ENCODE peak calls at places on chromosomes 6 and 20, in four cellular contexts. I is Peyer's patch, J is breast epithelium, K is heart left ventricle. T is an unnamed sample. For H3K36me3, the result is how much of the 10 kb centered on the place peaks cover.

GRCh38 chr20:59297641-59298040 is 2.8 kb upstream of the EDN3 start:
- DNase-seq in I (no peak), J (no peak), K (no peak), T (no peak)

GRCh38 chr6:70280462-70280861 is 22.4 kb downstream of the COL9A1 start:
- DNase-seq in I (no peak), J (no peak), K (no peak), T (no peak)

GRCh38 chr6:100663219-100663863 is 198.6 kb upstream of the SIM1 start:
- DNase-seq in I (no peak), J (no peak), K (no peak), T (no peak)

GRCh38 chr6:104301921-104302320 is 557.8 kb downstream of the HACE1 start:
- DNase-seq in I (no peak), J (no peak), K (no peak), T (no peak)

GRCh38 chr6:33278810-33279209 is 1.9 kb downstream of the B3GALT4 start:
- DNase-seq in I (no peak), J (no peak), K (no peak), T (no peak)

GRCh38 chr20:44173116-44173515 is 13.9 kb downstream of the JPH2 start:
- DNase-seq in I (no peak), J (no peak), K (no peak), T (no peak)

GRCh38 chr6:163940705-163941470 is 526.4 kb downstream of the QKI start:
- DNase-seq in I (no peak), J (no peak), K (no peak), T (no peak)

GRCh38 chr6:4593891-4594445 is 182.2 kb upstream of the CDYL start:
- DNase-seq in I (no peak), J (no peak), K (no peak), T (no peak)

GRCh38 chr6:120363429-120363828 is 970.9 kb downstream of the TBC1D32 start:
- DNase-seq in I (no peak), J (no peak), K (no peak), T (no peak)

GRCh38 chr6:148495029-148495428 is 152.4 kb downstream of the SASH1 start:
- DNase-seq in I (no peak), J (no peak), K (no peak), T (no peak)

GRCh38 chr20:10469599-10469998 is 34.5 kb downstream of the SLX4IP start:
- DNase-seq in I (peak), J (peak), K (peak), T (peak)

GRCh38 chr6:107114872-107115694 is at the start of gene BEND3:
- DNase-seq in I (peak), J (no peak), K (peak), T (peak)

GRCh38 chr20:35196313-35196712 is 24.4 kb downstream of the PROCR start:
- DNase-seq in I (no peak), J (no peak), K (no peak), T (no peak)

GRCh38 chr6:145349950-145350510 is 385.3 kb downstream of the EPM2A start:
- DNase-seq in I (no peak), J (no peak), K (no peak), T (no peak)

GRCh38 chr6:24126586-24127192 is 674 bp downstream of the NRSN1 start:
- DNase-seq in I (no peak), J (no peak), K (peak), T (peak)

GRCh38 chr20:13543783-13544182 is 94.9 kb downstream of the TASP1 start:
- DNase-seq in I (no peak), J (no peak), K (no peak), T (no peak)

GRCh38 chr20:63596423-63596822 is 22.4 kb upstream of the HELZ2 start:
- DNase-seq in I (no peak), J (no peak), K (no peak), T (no peak)

GRCh38 chr20:63598479-63599395 is 24.7 kb upstream of the HELZ2 start:
- DNase-seq in I (no peak), J (no peak), K (no peak), T (no peak)

GRCh38 chr20:63597651-63598478 is 23.8 kb upstream of the HELZ2 start:
- DNase-seq in I (no peak), J (no peak), K (no peak), T (no peak)

GRCh38 chr20:63602321-63602720 is 24.6 kb downstream of the GMEB2 start:
- DNase-seq in I (no peak), J (no peak), K (no peak), T (no peak)

DNA sequence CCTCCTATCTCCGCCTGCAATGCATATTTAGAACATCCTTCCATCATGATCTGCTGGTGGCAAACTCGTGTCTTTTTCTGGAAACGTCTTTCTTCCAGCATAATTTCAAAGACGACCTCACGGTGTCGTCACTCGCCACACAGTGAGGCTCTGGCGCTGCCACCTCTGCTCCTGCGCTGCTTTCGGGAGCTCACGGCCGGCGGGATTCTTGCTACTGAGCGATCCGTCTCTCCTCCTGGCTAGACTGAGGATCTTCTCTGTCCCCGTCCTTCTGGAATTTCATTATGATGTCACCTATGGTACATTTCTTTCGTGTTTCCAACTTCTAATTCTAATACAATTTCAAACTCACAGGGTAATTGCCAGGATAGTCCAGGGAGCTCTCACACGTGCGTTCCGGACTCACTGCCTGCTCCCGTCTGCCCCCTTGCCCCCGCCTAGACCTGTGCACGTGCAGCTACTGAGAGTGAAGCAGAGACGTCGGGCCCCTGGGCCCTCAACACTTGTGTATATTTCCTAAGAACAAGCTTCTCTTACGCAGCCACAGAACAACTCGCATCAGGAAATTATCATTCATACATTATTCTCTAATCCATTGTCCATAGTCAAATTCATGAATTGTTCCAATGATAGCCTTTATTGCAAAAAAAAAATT is 25.5 kb upstream of the HELZ2 start:
- DNase-seq in I (no peak), J (no peak), K (no peak), T (no peak)
- H3K36me3 ChIP-seq in I (half or more), J (under half), K (half or more), T (under half)

DNA sequence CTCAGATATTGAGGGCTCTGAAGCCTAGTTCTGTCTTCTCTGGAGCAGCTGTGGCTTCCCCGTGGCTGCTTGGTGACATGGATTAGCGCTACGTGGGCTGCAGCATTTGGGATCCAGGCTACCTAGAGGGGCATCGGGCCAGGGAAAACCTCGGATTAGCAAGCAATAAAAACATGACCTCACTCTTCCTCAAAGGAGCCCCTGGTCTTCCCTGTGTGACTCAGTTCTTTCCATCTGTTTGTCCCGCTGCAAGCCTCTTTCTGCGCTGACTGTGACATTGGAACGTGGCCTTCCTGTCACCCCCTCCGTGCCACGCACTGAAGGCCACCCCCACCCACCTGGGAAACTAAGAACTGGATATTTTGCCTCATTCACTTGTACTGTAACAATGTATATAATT is 3.6 kb downstream of the MRGBP start:
- DNase-seq in I (no peak), J (no peak), K (no peak), T (no peak)
- TF ChIP-seq POLR2A in I (no peak), J (no peak), K (no peak), T (no peak)

GRCh38 chr6:17596085-17596484 is 4.0 kb upstream of the FAM8A1 start:
- DNase-seq in I (no peak), J (no peak), K (no peak), T (no peak)

GRCh38 chr6:17599885-17600526 is at the start of gene FAM8A1:
- DNase-seq in I (peak), J (peak), K (peak), T (peak)

GRCh38 chr6:17601389-17601703 is 1.2 kb downstream of the FAM8A1 start:
- DNase-seq in I (no peak), J (no peak), K (no peak), T (no peak)

GRCh38 chr6:17602888-17603287 is 2.8 kb downstream of the FAM8A1 start:
- DNase-seq in I (no peak), J (no peak), K (no peak), T (no peak)

GRCh38 chr6:17600527-17601388 is 656 bp downstream of the FAM8A1 start:
- DNase-seq in I (peak), J (no peak), K (peak), T (peak)
- TF ChIP-seq CTCF in I (no peak), J (no peak), K (peak), T (no peak)

GRCh38 chr6:161265554-161265953 is 8.3 kb downstream of the AGPAT4 start:
- DNase-seq in I (no peak), J (no peak), K (no peak), T (no peak)

GRCh38 chr6:161259302-161259701 is 14.6 kb downstream of the AGPAT4 start:
- DNase-seq in I (no peak), J (no peak), K (no peak), T (no peak)

GRCh38 chr6:161261325-161261724 is 12.5 kb downstream of the AGPAT4 start:
- DNase-seq in I (no peak), J (no peak), K (no peak), T (no peak)

GRCh38 chr6:161264181-161264580 is 9.7 kb downstream of the AGPAT4 start:
- DNase-seq in I (no peak), J (no peak), K (no peak), T (no peak)

GRCh38 chr6:161261797-161262196 is 12.1 kb downstream of the AGPAT4 start:
- DNase-seq in I (no peak), J (no peak), K (no peak), T (no peak)
- H3K36me3 ChIP-seq in I (under half), J (under half), K (under half), T (under half)

DNA sequence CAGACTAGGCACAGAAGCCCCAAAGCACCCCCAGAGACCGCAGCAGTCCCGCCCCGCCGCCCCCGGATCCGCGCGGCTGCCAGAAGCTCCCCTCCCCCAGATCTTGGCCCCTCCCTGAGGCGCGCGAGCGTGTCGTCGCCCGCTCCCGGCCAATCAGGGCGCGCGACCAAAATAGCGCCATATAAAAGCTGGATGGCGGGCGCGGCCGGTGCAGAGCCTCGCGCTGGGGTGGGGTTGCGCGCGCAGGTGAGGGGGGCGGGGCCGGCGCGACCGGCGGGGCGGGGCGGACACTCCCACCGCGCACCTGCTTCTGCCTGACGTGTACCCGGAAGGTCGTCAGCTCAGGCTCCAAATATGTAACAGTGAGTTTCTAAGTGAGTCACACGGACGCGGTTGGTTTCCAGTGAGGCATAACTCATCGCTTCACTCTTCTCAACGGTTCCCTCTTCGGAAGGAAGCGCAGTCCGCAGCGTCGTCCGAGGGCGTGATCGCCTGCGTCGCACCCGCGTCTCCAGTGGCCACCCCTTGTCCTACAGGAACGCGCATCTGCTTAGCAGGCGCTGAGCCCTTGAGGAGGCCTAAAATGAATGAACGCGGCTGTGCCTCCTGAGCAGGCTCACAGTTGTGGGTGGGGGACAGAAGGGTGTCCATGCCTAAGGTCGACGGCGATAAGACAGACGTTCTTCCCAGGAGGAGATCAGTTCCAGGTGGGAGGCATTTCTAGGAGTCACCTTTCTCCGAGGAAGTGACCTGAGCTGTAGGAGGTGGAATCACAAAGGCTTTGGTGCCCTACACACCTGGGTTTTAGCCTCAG is 50.6 kb upstream of the EZR start:
- DNase-seq in I (peak), J (peak), K (peak), T (peak)
- TF ChIP-seq POLR2A in I (peak), J (peak), K (no peak), T (peak)